ENCODE peak calls at places on chromosome 12, in six cellular contexts. One of them, this sample, is unnamed.
A peak's percentile ranks its signal among the peaks of the same experiment; 100 is the strongest.

GRCh38 chr12:27899151-27899661 is 73.3 kb downstream of the PTHLH start:
- DNase-seq in aorta: no peak
- DNase-seq in small intestine: no peak
- DNase-seq in SJCRH30: peak; percentile 5
- DNase-seq in fibroblast of the aortic adventitia: peak; percentile 98
- DNase-seq in neuronal stem cell: no peak
- DNase-seq in this sample: no peak

GRCh38 chr12:2198088-2198501 is 145.3 kb downstream of the CACNA1C start:
- DNase-seq in neuronal stem cell: peak; percentile 33
- DNase-seq in SJCRH30: no peak
- DNase-seq in small intestine: peak; percentile 32
- DNase-seq in aorta: no peak
- DNase-seq in fibroblast of the aortic adventitia: no peak
- DNase-seq in this sample: no peak

GRCh38 chr12:25839470-25839869 is 119.0 kb upstream of the RASSF8 start:
- DNase-seq in small intestine: no peak
- DNase-seq in SJCRH30: no peak
- DNase-seq in fibroblast of the aortic adventitia: no peak
- DNase-seq in neuronal stem cell: no peak
- DNase-seq in aorta: no peak
- DNase-seq in this sample: no peak

GRCh38 chr12:75965661-75966060 is 65.9 kb downstream of the PHLDA1 start:
- DNase-seq in fibroblast of the aortic adventitia: no peak
- DNase-seq in aorta: no peak
- DNase-seq in SJCRH30: no peak
- DNase-seq in neuronal stem cell: no peak
- DNase-seq in small intestine: no peak
- DNase-seq in this sample: no peak

GRCh38 chr12:65656904-65657351 is 167.4 kb upstream of the HMGA2 start:
- DNase-seq in small intestine: no peak
- DNase-seq in fibroblast of the aortic adventitia: peak; percentile 94
- DNase-seq in neuronal stem cell: no peak
- DNase-seq in SJCRH30: peak; percentile 50
- DNase-seq in aorta: no peak
- DNase-seq in this sample: no peak

GRCh38 chr12:45670339-45671065 is 59.0 kb upstream of the ARID2 start:
- DNase-seq in fibroblast of the aortic adventitia: no peak
- DNase-seq in aorta: no peak
- DNase-seq in neuronal stem cell: no peak
- DNase-seq in small intestine: peak; percentile 51
- DNase-seq in SJCRH30: no peak
- DNase-seq in this sample: peak; percentile 44

GRCh38 chr12:112524269-112524668 is 105.5 kb downstream of the PTPN11 start:
- DNase-seq in aorta: no peak
- DNase-seq in small intestine: no peak
- DNase-seq in neuronal stem cell: no peak
- DNase-seq in fibroblast of the aortic adventitia: no peak
- DNase-seq in SJCRH30: no peak
- DNase-seq in this sample: no peak

GRCh38 chr12:27619308-27619707 is 76.9 kb upstream of the REP15 start:
- DNase-seq in neuronal stem cell: no peak
- DNase-seq in SJCRH30: peak; percentile 21
- DNase-seq in aorta: no peak
- DNase-seq in fibroblast of the aortic adventitia: peak; percentile 91
- DNase-seq in small intestine: no peak
- DNase-seq in this sample: no peak

GRCh38 chr12:92078167-92079053 is 67.2 kb downstream of the BTG1 start:
- DNase-seq in small intestine: peak; percentile 85
- DNase-seq in aorta: no peak
- DNase-seq in fibroblast of the aortic adventitia: peak; percentile 100
- DNase-seq in SJCRH30: no peak
- DNase-seq in neuronal stem cell: no peak
- DNase-seq in this sample: no peak

GRCh38 chr12:69105101-69105613 is 134.2 kb upstream of the CPSF6 start:
- DNase-seq in fibroblast of the aortic adventitia: no peak
- DNase-seq in neuronal stem cell: no peak
- DNase-seq in aorta: no peak
- DNase-seq in small intestine: no peak
- DNase-seq in SJCRH30: no peak
- DNase-seq in this sample: no peak

GRCh38 chr12:92085483-92086040 is 60.1 kb downstream of the BTG1 start:
- DNase-seq in fibroblast of the aortic adventitia: no peak
- DNase-seq in small intestine: no peak
- DNase-seq in SJCRH30: no peak
- DNase-seq in neuronal stem cell: no peak
- DNase-seq in aorta: no peak
- DNase-seq in this sample: no peak

GRCh38 chr12:2397356-2398045 is 344.7 kb downstream of the CACNA1C start:
- DNase-seq in aorta: no peak
- DNase-seq in small intestine: peak; percentile 86
- DNase-seq in SJCRH30: no peak
- DNase-seq in neuronal stem cell: no peak
- DNase-seq in fibroblast of the aortic adventitia: no peak
- DNase-seq in this sample: no peak

GRCh38 chr12:132618683-132619043 is at the start of gene P2RX2:
- DNase-seq in fibroblast of the aortic adventitia: no peak
- DNase-seq in aorta: no peak
- DNase-seq in small intestine: no peak
- DNase-seq in neuronal stem cell: no peak
- DNase-seq in SJCRH30: no peak
- DNase-seq in this sample: no peak

GRCh38 chr12:27666510-27666909 is 29.7 kb upstream of the REP15 start:
- DNase-seq in aorta: no peak
- DNase-seq in SJCRH30: no peak
- DNase-seq in neuronal stem cell: no peak
- DNase-seq in small intestine: no peak
- DNase-seq in fibroblast of the aortic adventitia: no peak
- DNase-seq in this sample: no peak

GRCh38 chr12:53940448-53941014 is 1.9 kb downstream of the HOXC13 start:
- DNase-seq in SJCRH30: no peak
- DNase-seq in aorta: no peak
- DNase-seq in neuronal stem cell: no peak
- DNase-seq in fibroblast of the aortic adventitia: no peak
- DNase-seq in small intestine: no peak
- DNase-seq in this sample: no peak

GRCh38 chr12:53939141-53940108 is 794 bp downstream of the HOXC13 start:
- DNase-seq in fibroblast of the aortic adventitia: peak; percentile 31
- DNase-seq in SJCRH30: no peak
- DNase-seq in small intestine: no peak
- DNase-seq in aorta: peak; percentile 81
- DNase-seq in neuronal stem cell: no peak
- DNase-seq in this sample: no peak

GRCh38 chr12:53937099-53937498 is 1.5 kb upstream of the HOXC13 start:
- DNase-seq in fibroblast of the aortic adventitia: no peak
- DNase-seq in aorta: no peak
- DNase-seq in neuronal stem cell: no peak
- DNase-seq in SJCRH30: no peak
- DNase-seq in small intestine: no peak
- DNase-seq in this sample: no peak

GRCh38 chr12:53937596-53938275 is 895 bp upstream of the HOXC13 start:
- DNase-seq in aorta: no peak
- DNase-seq in small intestine: no peak
- DNase-seq in SJCRH30: no peak
- DNase-seq in fibroblast of the aortic adventitia: no peak
- DNase-seq in neuronal stem cell: no peak
- DNase-seq in this sample: no peak

GRCh38 chr12:53938276-53939140 is at the start of gene HOXC13:
- DNase-seq in small intestine: peak; percentile 41
- DNase-seq in fibroblast of the aortic adventitia: peak; percentile 15
- DNase-seq in SJCRH30: peak; percentile 96
- DNase-seq in aorta: peak; percentile 91
- DNase-seq in neuronal stem cell: peak; percentile 65
- DNase-seq in this sample: no peak
- H3K4me3 ChIP-seq in small intestine: no peak within 1 kb of the TSS
- H3K4me3 ChIP-seq in fibroblast of the aortic adventitia: no peak within 1 kb of the TSS
- H3K4me3 ChIP-seq in SJCRH30: peak within 1 kb of the TSS; percentile 61
- H3K4me3 ChIP-seq in aorta: no peak within 1 kb of the TSS
- H3K4me3 ChIP-seq in neuronal stem cell: no peak within 1 kb of the TSS
- H3K4me3 ChIP-seq in this sample: no peak within 1 kb of the TSS

DNA sequence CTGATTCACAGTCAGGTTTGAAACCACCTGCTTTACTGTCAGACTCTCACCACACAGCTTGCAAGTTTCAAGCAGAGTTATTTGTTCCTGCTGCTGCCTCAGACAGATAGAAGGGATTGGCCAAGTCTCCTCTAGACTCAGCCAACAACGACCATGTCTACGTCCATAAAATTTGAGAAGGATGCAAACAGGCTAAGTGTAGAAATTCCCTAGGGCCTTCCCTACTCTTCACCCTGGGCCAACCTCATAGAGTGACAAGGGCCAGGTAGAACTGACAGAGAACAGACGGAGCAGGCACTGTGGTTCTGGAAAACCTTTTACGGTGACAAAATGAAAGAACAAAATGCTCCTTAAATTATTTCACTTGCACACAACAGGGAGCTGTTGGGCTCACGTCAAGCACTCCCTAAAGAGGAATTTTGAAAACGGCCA is 39.5 kb downstream of the CLIP1 start:
- DNase-seq in small intestine: no peak
- DNase-seq in neuronal stem cell: no peak
- DNase-seq in SJCRH30: no peak
- DNase-seq in fibroblast of the aortic adventitia: no peak
- DNase-seq in aorta: no peak
- DNase-seq in this sample: no peak
- H3K4me3 ChIP-seq in small intestine: no peak overlapping the region
- H3K4me3 ChIP-seq in neuronal stem cell: no peak overlapping the region
- H3K4me3 ChIP-seq in SJCRH30: no peak overlapping the region
- H3K4me3 ChIP-seq in fibroblast of the aortic adventitia: no peak overlapping the region
- H3K4me3 ChIP-seq in aorta: no peak overlapping the region
- H3K4me3 ChIP-seq in this sample: no peak overlapping the region

DNA sequence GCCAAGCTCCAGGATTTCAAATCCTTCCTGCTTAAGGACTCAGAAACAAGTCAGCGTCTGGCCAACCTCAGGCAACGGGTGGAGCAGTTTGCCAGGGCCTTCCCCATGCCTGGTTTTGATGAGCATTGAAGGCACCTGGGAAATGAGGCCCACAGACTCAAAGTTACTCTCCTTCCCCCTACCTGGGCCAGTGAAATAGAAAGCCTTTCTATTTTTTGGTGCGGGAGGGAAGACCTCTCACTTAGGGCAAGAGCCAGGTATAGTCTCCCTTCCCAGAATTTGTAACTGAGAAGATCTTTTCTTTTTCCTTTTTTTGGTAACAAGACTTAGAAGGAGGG is 4.7 kb downstream of the SHMT2 start:
- DNase-seq in small intestine: no peak
- DNase-seq in neuronal stem cell: no peak
- DNase-seq in fibroblast of the aortic adventitia: no peak
- DNase-seq in SJCRH30: no peak
- DNase-seq in aorta: no peak
- DNase-seq in this sample: no peak
- H3K4me3 ChIP-seq in small intestine: no peak overlapping the region
- H3K4me3 ChIP-seq in neuronal stem cell: no peak overlapping the region
- H3K4me3 ChIP-seq in fibroblast of the aortic adventitia: no peak overlapping the region
- H3K4me3 ChIP-seq in SJCRH30: no peak overlapping the region
- H3K4me3 ChIP-seq in aorta: no peak overlapping the region
- H3K4me3 ChIP-seq in this sample: no peak overlapping the region

GRCh38 chr12:98370976-98371375 is 144.4 kb upstream of the TMPO start:
- DNase-seq in SJCRH30: no peak
- DNase-seq in fibroblast of the aortic adventitia: no peak
- DNase-seq in neuronal stem cell: no peak
- DNase-seq in aorta: no peak
- DNase-seq in small intestine: no peak
- DNase-seq in this sample: no peak

GRCh38 chr12:98372340-98373018 is 142.9 kb upstream of the TMPO start:
- DNase-seq in fibroblast of the aortic adventitia: no peak
- DNase-seq in aorta: no peak
- DNase-seq in small intestine: no peak
- DNase-seq in neuronal stem cell: no peak
- DNase-seq in SJCRH30: no peak
- DNase-seq in this sample: no peak

GRCh38 chr12:98371419-98371818 is 144.0 kb upstream of the TMPO start:
- DNase-seq in small intestine: no peak
- DNase-seq in SJCRH30: no peak
- DNase-seq in neuronal stem cell: no peak
- DNase-seq in fibroblast of the aortic adventitia: peak; percentile 8
- DNase-seq in aorta: no peak
- DNase-seq in this sample: no peak

GRCh38 chr12:98373982-98374381 is 141.4 kb upstream of the TMPO start:
- DNase-seq in fibroblast of the aortic adventitia: peak; percentile 10
- DNase-seq in small intestine: peak; percentile 19
- DNase-seq in neuronal stem cell: no peak
- DNase-seq in aorta: no peak
- DNase-seq in SJCRH30: peak; percentile 72
- DNase-seq in this sample: no peak

GRCh38 chr12:98373019-98373554 is 142.3 kb upstream of the TMPO start:
- DNase-seq in fibroblast of the aortic adventitia: peak; percentile 66
- DNase-seq in aorta: no peak
- DNase-seq in neuronal stem cell: peak; percentile 62
- DNase-seq in SJCRH30: peak; percentile 31
- DNase-seq in small intestine: peak; percentile 60
- DNase-seq in this sample: no peak
- H3K4me3 ChIP-seq in fibroblast of the aortic adventitia: no peak overlapping the region
- H3K4me3 ChIP-seq in aorta: no peak overlapping the region
- H3K4me3 ChIP-seq in neuronal stem cell: no peak overlapping the region
- H3K4me3 ChIP-seq in SJCRH30: no peak overlapping the region
- H3K4me3 ChIP-seq in small intestine: no peak overlapping the region
- H3K4me3 ChIP-seq in this sample: no peak overlapping the region

DNA sequence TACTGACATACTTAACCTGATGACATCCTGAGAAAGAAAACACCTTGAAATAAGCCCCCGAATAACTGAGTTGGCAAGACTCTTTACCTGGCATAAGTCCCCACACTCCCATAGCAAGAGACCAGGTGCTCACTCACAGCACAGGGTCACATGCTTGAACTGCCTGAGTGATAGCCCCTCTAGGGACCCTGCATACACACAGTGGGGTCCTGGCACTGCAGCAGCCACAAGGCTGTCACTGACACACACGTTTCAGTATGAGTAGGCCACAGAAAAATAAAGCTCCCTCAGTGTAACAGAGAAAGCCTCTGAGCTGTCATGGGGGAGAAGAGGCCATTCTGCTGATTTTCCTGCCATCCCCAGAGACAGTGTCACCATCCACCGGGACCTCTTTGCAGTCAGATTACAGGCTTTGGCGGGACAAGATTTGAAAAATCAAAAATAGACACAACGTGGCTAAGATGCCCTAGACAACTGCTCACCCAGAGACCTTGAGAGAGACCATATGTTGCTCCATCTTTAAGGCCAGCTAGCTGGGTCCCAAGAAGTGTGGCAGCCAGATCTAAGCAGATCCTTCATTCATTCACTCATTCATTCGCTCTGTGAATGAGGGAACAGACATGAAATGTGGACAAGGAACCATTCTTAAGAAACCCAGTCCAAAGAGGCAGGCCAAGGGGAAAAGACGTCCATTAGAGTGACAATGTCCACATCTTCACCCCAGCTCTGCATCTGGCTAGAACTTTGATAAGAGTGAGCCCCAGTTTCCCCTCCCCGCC is 1.6 kb downstream of the SCARB1 start:
- DNase-seq in aorta: no peak
- DNase-seq in neuronal stem cell: no peak
- DNase-seq in small intestine: no peak
- DNase-seq in SJCRH30: no peak
- DNase-seq in fibroblast of the aortic adventitia: no peak
- DNase-seq in this sample: no peak
- H3K4me3 ChIP-seq in aorta: no peak overlapping the region
- H3K4me3 ChIP-seq in neuronal stem cell: no peak overlapping the region
- H3K4me3 ChIP-seq in small intestine: no peak overlapping the region
- H3K4me3 ChIP-seq in SJCRH30: peak overlapping the region; percentile 97
- H3K4me3 ChIP-seq in fibroblast of the aortic adventitia: peak overlapping the region; percentile 76
- H3K4me3 ChIP-seq in this sample: no peak overlapping the region

GRCh38 chr12:19778822-19779221 is 339.5 kb downstream of the AEBP2 start:
- DNase-seq in neuronal stem cell: no peak
- DNase-seq in small intestine: no peak
- DNase-seq in aorta: no peak
- DNase-seq in SJCRH30: no peak
- DNase-seq in fibroblast of the aortic adventitia: peak; percentile 34
- DNase-seq in this sample: no peak
- H3K4me3 ChIP-seq in neuronal stem cell: no peak overlapping the region
- H3K4me3 ChIP-seq in small intestine: no peak overlapping the region
- H3K4me3 ChIP-seq in aorta: peak overlapping the region; percentile 14
- H3K4me3 ChIP-seq in SJCRH30: no peak overlapping the region
- H3K4me3 ChIP-seq in fibroblast of the aortic adventitia: no peak overlapping the region
- H3K4me3 ChIP-seq in this sample: no peak overlapping the region

GRCh38 chr12:6778571-6779550 is 6.5 kb downstream of the LAG3 start:
- DNase-seq in aorta: peak; percentile 97
- DNase-seq in neuronal stem cell: peak; percentile 97
- DNase-seq in fibroblast of the aortic adventitia: peak; percentile 94
- DNase-seq in small intestine: peak; percentile 96
- DNase-seq in SJCRH30: peak; percentile 94
- DNase-seq in this sample: peak; percentile 81
- H3K4me3 ChIP-seq in aorta: peak overlapping the region; percentile 14
- H3K4me3 ChIP-seq in neuronal stem cell: peak overlapping the region; percentile 68
- H3K4me3 ChIP-seq in fibroblast of the aortic adventitia: peak overlapping the region; percentile 58
- H3K4me3 ChIP-seq in small intestine: no peak overlapping the region
- H3K4me3 ChIP-seq in SJCRH30: peak overlapping the region; percentile 47
- H3K4me3 ChIP-seq in this sample: peak overlapping the region; percentile 63

This sample was measured in CD8-positive, alpha-beta memory T cell.